ENCODE peak calls at places on chromosomes 3 and 15, in four cellular contexts. W, L, S and P are unnamed samples.

GRCh38 chr3:64009528-64009927 is 13.8 kb downstream of the PSMD6 start:
- DNase-seq in W (no peak), L (no peak), S (no peak), P (peak; percentile 9)

GRCh38 chr3:190041333-190042041 is 79.2 kb downstream of the P3H2 start:
- DNase-seq in S (no peak), W (no peak), L (no peak), P (no peak)

GRCh38 chr3:38226273-38226672 is 39.3 kb upstream of the SLC22A13 start:
- DNase-seq in W (no peak), L (no peak), S (no peak), P (peak; percentile 6)

GRCh38 chr3:106529738-106530137 is 660.9 kb upstream of the CBLB start:
- DNase-seq in L (no peak), W (no peak), S (no peak), P (no peak)

GRCh38 chr3:112043621-112044201 is 9.2 kb downstream of the TMPRSS7 start:
- DNase-seq in S (peak; percentile 65), W (peak; percentile 82), L (peak; percentile 34), P (peak; percentile 71)

GRCh38 chr15:84151205-84151931 is 84.2 kb upstream of the GOLGA6L4 start:
- DNase-seq in L (no peak), W (no peak), S (no peak), P (no peak)

GRCh38 chr3:14871456-14872200 is 52.9 kb downstream of the FGD5 start:
- DNase-seq in W (no peak), L (no peak), S (no peak), P (no peak)

GRCh38 chr3:186693843-186694242 is 23.3 kb upstream of the KNG1 start:
- DNase-seq in S (no peak), L (no peak), W (no peak), P (no peak)

GRCh38 chr3:42226470-42227425 is 39.2 kb downstream of the CCK start:
- DNase-seq in S (peak; percentile 42), L (no peak), W (no peak), P (no peak)

GRCh38 chr15:46091860-46092450 is 457.1 kb downstream of the SQOR start:
- DNase-seq in S (peak; percentile 13), W (peak; percentile 27), L (peak; percentile 38), P (peak; percentile 30)

GRCh38 chr3:180085122-180085710 is 48.5 kb upstream of the PEX5L start:
- DNase-seq in S (no peak), L (no peak), W (peak; percentile 3), P (no peak)

GRCh38 chr3:58351920-58352319 is 19.2 kb downstream of the PXK start:
- DNase-seq in W (no peak), S (no peak), L (peak; percentile 15), P (no peak)

GRCh38 chr3:55486101-55486856 is 827 bp downstream of the WNT5A start:
- DNase-seq in W (no peak), L (peak; percentile 63), S (no peak), P (peak; percentile 33)

GRCh38 chr3:184300377-184300717 is 1.3 kb downstream of the PSMD2 start:
- DNase-seq in S (no peak), W (no peak), L (no peak), P (peak; percentile 29)

GRCh38 chr3:24838533-24838932 is 343.9 kb upstream of the THRB start:
- DNase-seq in S (no peak), W (no peak), L (no peak), P (no peak)

GRCh38 chr15:73530649-73531048 is 87.7 kb downstream of the REC114 start:
- DNase-seq in S (no peak), L (no peak), W (no peak), P (no peak)

GRCh38 chr15:31463521-31464102 is 137.0 kb downstream of the KLF13 start:
- DNase-seq in S (no peak), W (no peak), L (no peak), P (peak; percentile 52)

GRCh38 chr3:107523361-107524213 is 825 bp downstream of the BBX start:
- DNase-seq in S (peak; percentile 14), W (peak; percentile 52), L (peak; percentile 44), P (peak; percentile 69)

GRCh38 chr3:66038726-66039589 is at the start of gene MAGI1:
- DNase-seq in W (peak; percentile 93), L (peak; percentile 92), S (peak; percentile 85), P (peak; percentile 97)

GRCh38 chr3:161069441-161070251 is 35.5 kb downstream of the B3GALNT1 start:
- DNase-seq in L (no peak), S (no peak), W (peak; percentile 9), P (peak; percentile 98)

GRCh38 chr15:66622677-66623076 is 56.9 kb upstream of the LCTL start:
- DNase-seq in S (no peak), W (no peak), L (no peak), P (no peak)

GRCh38 chr15:61556037-61556648 is 327.0 kb upstream of the RORA start:
- DNase-seq in W (no peak), L (no peak), S (no peak), P (no peak)

GRCh38 chr3:141625506-141625905 is 112.6 kb upstream of the RNF7 start:
- DNase-seq in S (no peak), L (no peak), W (peak; percentile 17), P (no peak)

GRCh38 chr15:37133619-37134018 is 33.3 kb upstream of the MEIS2 start:
- DNase-seq in S (no peak), L (no peak), W (peak; percentile 21), P (peak; percentile 51)

GRCh38 chr3:174859756-174860155 is 622 bp downstream of the NAALADL2 start:
- DNase-seq in W (no peak), S (no peak), L (no peak), P (no peak)

GRCh38 chr15:73892446-73893226 is 19.3 kb downstream of the TBC1D21 start:
- DNase-seq in L (no peak), S (no peak), W (no peak), P (no peak)

GRCh38 chr3:39177708-39178332 is 14.6 kb downstream of the XIRP1 start:
- DNase-seq in L (peak; percentile 79), S (peak; percentile 84), W (peak; percentile 87), P (peak; percentile 95)

GRCh38 chr15:40367038-40367672 is 9.1 kb downstream of the DISP2 start:
- DNase-seq in W (no peak), L (no peak), S (no peak), P (no peak)
- TF ChIP-seq JUN in W (no peak), L (no peak), S (no peak), P (no peak)

DNA sequence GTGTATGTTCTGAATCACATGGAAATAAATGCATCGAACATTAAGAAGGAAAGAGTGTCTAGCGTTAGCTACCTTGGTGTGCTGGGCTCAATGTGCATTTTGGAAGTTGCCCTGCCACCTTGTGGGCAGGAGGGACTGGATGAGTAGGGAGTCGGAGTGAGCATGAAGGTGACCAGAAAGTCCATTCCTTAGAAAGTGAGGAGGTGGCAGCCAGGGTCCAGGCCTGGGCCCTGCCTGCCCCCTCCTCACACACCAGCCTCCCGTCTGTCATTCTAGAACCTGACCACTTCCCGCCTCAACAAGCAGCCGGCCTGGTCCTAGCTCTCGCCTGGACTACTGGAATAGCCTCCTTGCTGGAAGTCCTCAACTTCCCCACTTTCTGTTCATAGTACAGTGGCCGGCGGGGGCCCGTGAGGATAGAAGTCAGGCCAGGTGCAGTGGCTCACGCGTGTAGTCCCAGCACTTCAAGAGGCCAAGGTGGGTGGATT is 10.2 kb upstream of the GATA2 start:
- DNase-seq in L (no peak), W (peak; percentile 35), S (no peak), P (no peak)
- TF ChIP-seq JUN in L (no peak), W (no peak), S (no peak), P (no peak)

DNA sequence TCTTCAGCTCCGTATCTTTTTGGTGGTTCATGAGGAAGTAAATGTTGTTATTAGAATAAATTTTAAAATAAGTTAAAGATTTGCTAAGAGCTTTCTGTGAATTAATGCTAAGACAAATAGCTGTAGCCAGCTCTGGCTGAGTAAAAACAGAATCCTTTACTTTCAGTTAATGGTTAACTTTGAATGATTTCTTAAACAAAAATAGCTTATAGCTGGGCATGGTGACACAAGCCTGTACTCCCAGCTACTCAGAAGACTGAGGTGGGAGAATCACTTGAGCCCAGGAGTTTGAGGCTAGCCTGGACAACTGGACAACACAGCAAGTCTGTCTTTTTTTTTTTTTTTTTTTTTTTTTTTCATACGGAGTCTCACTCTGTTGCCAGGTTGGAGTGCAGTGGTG is 25.0 kb downstream of the TCAIM start:
- DNase-seq in S (no peak), W (peak; percentile 47), L (no peak), P (no peak)
- TF ChIP-seq JUN in S (no peak), W (no peak), L (no peak), P (no peak)

DNA sequence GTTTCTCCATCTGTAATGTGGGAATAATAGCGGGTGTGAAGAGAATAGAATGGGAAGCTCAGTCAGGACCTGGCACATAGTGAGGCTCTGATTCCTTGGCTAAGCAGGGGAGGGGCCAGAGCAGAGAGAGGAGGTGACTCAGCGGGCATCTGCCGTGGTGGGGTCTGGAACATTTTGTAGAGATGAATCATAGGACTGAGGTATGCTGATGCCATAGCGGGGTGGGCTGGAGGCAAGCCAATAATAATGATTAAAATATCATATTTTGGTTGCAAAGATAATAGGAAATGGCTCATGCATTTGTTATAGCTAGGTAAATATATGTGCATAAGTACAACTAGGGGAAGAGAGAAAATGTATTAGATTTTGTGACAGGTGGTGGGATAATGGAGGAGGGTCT is 11.2 kb downstream of the TGM4 start:
- DNase-seq in S (peak; percentile 35), W (peak; percentile 76), L (no peak), P (peak; percentile 95)
- TF ChIP-seq JUN in S (no peak), W (peak; percentile 35), L (no peak), P (peak; percentile 96)

GRCh38 chr15:79261836-79262235 is 20.7 kb upstream of the ANKRD34C start:
- DNase-seq in W (no peak), S (no peak), L (no peak), P (no peak)

GRCh38 chr15:79257454-79257853 is 25.1 kb upstream of the ANKRD34C start:
- DNase-seq in S (no peak), L (no peak), W (peak; percentile 7), P (no peak)
- TF ChIP-seq JUN in S (no peak), L (no peak), W (no peak), P (no peak)

DNA sequence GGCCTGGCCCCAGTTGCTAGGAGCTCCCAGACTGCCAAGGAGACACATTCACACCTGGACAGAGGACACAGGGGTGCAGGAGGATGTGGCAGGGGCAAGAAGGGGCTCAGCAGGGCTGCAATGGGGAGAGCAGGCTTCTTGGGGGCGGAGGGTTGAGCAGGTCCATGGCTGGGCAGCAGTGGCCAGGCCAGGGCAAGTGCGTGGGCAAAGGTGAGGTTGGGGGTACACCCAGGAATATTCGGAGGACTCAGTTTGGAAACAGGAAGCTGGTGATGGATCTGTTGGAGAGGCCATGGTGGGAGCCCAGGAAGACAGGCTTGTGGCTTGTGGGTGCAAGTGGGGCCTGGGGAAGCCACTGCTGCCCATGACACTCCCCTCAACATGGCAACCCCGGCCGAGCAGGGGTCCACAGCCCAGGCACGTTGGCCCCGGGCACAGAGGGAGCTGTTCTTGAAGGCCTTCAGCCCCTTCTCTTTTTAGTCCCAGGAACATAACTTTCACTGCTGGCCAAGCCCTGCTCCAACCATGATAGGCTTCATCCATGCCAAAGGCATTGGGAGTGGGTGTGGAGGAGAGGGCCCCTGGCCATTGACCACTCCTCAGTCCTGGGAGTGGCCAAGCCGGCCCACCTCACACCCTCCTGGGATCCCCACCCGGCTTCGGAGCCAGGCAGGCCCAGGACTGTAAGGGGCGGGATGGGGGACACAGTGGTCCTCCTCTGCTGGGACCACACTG is 33.3 kb downstream of the TSPAN3 start:
- DNase-seq in L (peak; percentile 4), S (no peak), W (no peak), P (no peak)
- TF ChIP-seq JUN in L (no peak), S (no peak), W (no peak), P (no peak)

GRCh38 chr15:78065284-78065872 is 12.1 kb downstream of the TBC1D2B start:
- DNase-seq in S (no peak), W (no peak), L (peak; percentile 5), P (peak; percentile 68)
- TF ChIP-seq JUN in S (no peak), W (no peak), L (no peak), P (no peak)